ENCODE peak calls at places on chromosomes 1 and 21, in nine cellular contexts. Z is substantia nigra, L is AG09319, C is immature natural killer cell, U is stromal cell of bone marrow, A is fibroblast of mammary gland, H is EL, G is AG08395, O is mucosa of gallbladder. B is an unnamed sample.

GRCh38 chr1:44881011-44881632 is 38.1 kb upstream of the PTCH2 start:
- DNase-seq in Z (no peak), L (peak), C (no peak), U (peak), A (peak), H (peak), G (peak), O (no peak), B (no peak)

GRCh38 chr21:44344541-44345183 is 5.5 kb upstream of the CFAP410 start:
- DNase-seq in Z (no peak), L (no peak), C (no peak), U (no peak), A (no peak), H (no peak), G (no peak), O (no peak), B (no peak)

GRCh38 chr1:178541829-178542553 is 29.1 kb downstream of the TEX35 start:
- DNase-seq in Z (no peak), L (no peak), C (peak), U (no peak), A (no peak), H (no peak), G (no peak), O (peak), B (no peak)

GRCh38 chr1:47523812-47524170 is 85.9 kb downstream of the FOXD2 start:
- DNase-seq in Z (no peak), L (no peak), C (no peak), U (no peak), A (no peak), H (no peak), G (no peak), O (no peak), B (no peak)

GRCh38 chr1:34019741-34020552 is 145.1 kb downstream of the CSMD2 start:
- DNase-seq in Z (no peak), L (no peak), C (no peak), U (no peak), A (no peak), H (no peak), G (no peak), O (peak), B (no peak)

GRCh38 chr1:82086739-82087138 is 286.0 kb downstream of the ADGRL2 start:
- DNase-seq in Z (no peak), L (no peak), C (no peak), U (peak), A (peak), H (peak), G (peak), O (peak), B (peak)

GRCh38 chr1:163063131-163064059 is 5.8 kb upstream of the RGS4 start:
- DNase-seq in Z (no peak), L (no peak), C (no peak), U (no peak), A (no peak), H (no peak), G (no peak), O (no peak), B (no peak)

GRCh38 chr1:8873001-8873400 is 5.5 kb downstream of the ENO1 start:
- DNase-seq in Z (no peak), L (no peak), C (no peak), U (no peak), A (no peak), H (no peak), G (no peak), O (no peak), B (no peak)

GRCh38 chr21:32412162-32412997 is at the start of gene EVA1C:
- DNase-seq in Z (no peak), L (no peak), C (peak), U (no peak), A (peak), H (peak), G (peak), O (peak), B (no peak)

GRCh38 chr1:220001095-220001501 is 45.2 kb downstream of the EPRS1 start:
- DNase-seq in Z (no peak), L (no peak), C (no peak), U (no peak), A (no peak), H (peak), G (no peak), O (no peak), B (no peak)